ENCODE peak calls at places on chromosome X, in eight cellular contexts. D is tibial nerve; K is upper lobe of right lung; E is GM10248; I is transverse colon; U is fibroblast of villous mesenchyme; Z is GM23338; H is CD4-positive, alpha-beta T cell. X is an unnamed sample.

GRCh38 chrX:131424895-131425294 is 119.0 kb upstream of the OR13H1 start:
- DNase-seq in K (no peak), Z (no peak), E (no peak), I (no peak), H (no peak), U (no peak), D (no peak), X (no peak)

GRCh38 chrX:70066646-70067045 is 4.4 kb downstream of the OTUD6A start:
- DNase-seq in D (no peak), K (no peak), H (no peak), E (no peak), Z (no peak), U (no peak), I (no peak), X (no peak)

GRCh38 chrX:30627818-30628652 is 25.2 kb upstream of the GK start:
- DNase-seq in U (peak), K (no peak), I (no peak), H (no peak), E (no peak), Z (no peak), D (no peak), X (no peak)

GRCh38 chrX:132193872-132194574 is 25.2 kb downstream of the RAP2C start:
- DNase-seq in D (no peak), H (no peak), E (no peak), Z (no peak), I (no peak), K (no peak), U (no peak), X (no peak)

GRCh38 chrX:153598541-153599191 is at the start of gene CCNQ:
- DNase-seq in D (no peak), E (no peak), Z (peak), H (no peak), I (peak), K (peak), U (peak), X (peak)

GRCh38 chrX:27890611-27891010 is 82.8 kb downstream of the MAGEB10 start:
- DNase-seq in H (no peak), I (no peak), K (no peak), D (no peak), E (no peak), Z (no peak), U (peak), X (no peak)

GRCh38 chrX:119685225-119686066 is 7.5 kb downstream of the SEPTIN6 start:
- DNase-seq in H (no peak), K (peak), E (peak), D (peak), Z (no peak), U (peak), I (no peak), X (no peak)

GRCh38 chrX:70087857-70088256 is 25.6 kb downstream of the OTUD6A start:
- DNase-seq in E (no peak), H (no peak), K (no peak), D (peak), Z (no peak), U (peak), I (no peak), X (no peak)

GRCh38 chrX:108736509-108737479 is at the start of gene IRS4:
- DNase-seq in I (no peak), Z (peak), E (peak), D (no peak), K (no peak), H (no peak), U (no peak), X (no peak)
- TF ChIP-seq CTCF in I (no peak), Z (peak), E (no peak), D (no peak), K (no peak), H (no peak), U (no peak), X (no peak)

DNA sequence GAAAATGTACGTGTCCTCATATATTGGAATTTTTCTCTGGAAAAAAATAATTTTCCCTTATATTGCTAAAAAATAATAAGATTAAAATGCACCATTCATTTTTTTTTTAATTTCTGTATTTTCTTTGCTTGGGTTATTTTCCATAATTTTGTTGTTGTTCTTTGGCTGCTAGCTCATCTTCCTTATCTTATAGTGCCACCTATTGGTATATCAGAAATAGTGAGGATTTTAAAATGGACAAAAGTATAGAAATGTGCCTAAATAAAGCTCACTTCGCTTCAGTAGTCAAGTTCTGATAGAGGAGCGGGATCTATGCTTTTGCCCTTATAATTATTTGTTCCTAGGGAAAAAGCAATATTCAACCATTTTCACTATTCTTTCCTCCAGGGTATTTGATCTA is 134.8 kb downstream of the NAP1L3 start:
- DNase-seq in E (peak), D (no peak), I (no peak), Z (peak), H (no peak), U (no peak), K (no peak), X (no peak)
- TF ChIP-seq CTCF in E (no peak), D (no peak), I (no peak), Z (peak), H (no peak), U (peak), K (peak), X (peak)

GRCh38 chrX:65674351-65674893 is 7.0 kb downstream of the MSN start:
- DNase-seq in H (no peak), Z (no peak), D (no peak), I (no peak), K (no peak), U (no peak), E (no peak), X (no peak)
- TF ChIP-seq CTCF in H (no peak), Z (no peak), D (no peak), I (no peak), K (no peak), U (no peak), E (no peak), X (no peak)

GRCh38 chrX:125132274-125132673 is 187.4 kb upstream of the TEX13C start:
- DNase-seq in I (no peak), E (peak), Z (peak), D (no peak), H (no peak), K (no peak), U (no peak), X (no peak)

GRCh38 chrX:125131146-125131545 is 188.5 kb upstream of the TEX13C start:
- DNase-seq in U (no peak), K (no peak), Z (peak), E (no peak), D (no peak), H (no peak), I (no peak), X (no peak)
- TF ChIP-seq CTCF in U (no peak), K (peak), Z (peak), E (no peak), D (no peak), H (no peak), I (no peak), X (no peak)

DNA sequence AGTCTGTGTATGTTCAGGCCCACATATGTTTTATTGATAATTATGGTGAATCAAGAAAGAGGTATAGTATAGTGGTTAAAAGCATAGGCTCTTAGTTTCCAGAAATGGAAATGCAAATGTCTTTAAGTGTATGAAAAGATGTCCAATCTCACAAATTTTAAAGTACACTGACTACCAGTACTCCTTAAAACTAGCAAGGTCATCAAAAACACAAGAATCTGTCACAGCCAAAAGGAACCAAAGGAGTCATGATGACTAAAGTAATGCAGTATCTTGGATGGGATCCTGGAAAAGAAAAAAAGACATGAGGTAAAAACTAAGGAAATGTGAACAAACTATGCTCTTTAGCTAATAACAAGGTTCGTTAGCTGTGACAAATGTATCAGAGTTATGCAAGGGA is 659 bp upstream of the RBM41 start:
- DNase-seq in I (no peak), K (no peak), Z (no peak), U (no peak), D (no peak), H (no peak), E (no peak), X (no peak)
- TF ChIP-seq CTCF in I (no peak), K (no peak), Z (no peak), U (no peak), D (no peak), H (no peak), E (no peak), X (no peak)

DNA sequence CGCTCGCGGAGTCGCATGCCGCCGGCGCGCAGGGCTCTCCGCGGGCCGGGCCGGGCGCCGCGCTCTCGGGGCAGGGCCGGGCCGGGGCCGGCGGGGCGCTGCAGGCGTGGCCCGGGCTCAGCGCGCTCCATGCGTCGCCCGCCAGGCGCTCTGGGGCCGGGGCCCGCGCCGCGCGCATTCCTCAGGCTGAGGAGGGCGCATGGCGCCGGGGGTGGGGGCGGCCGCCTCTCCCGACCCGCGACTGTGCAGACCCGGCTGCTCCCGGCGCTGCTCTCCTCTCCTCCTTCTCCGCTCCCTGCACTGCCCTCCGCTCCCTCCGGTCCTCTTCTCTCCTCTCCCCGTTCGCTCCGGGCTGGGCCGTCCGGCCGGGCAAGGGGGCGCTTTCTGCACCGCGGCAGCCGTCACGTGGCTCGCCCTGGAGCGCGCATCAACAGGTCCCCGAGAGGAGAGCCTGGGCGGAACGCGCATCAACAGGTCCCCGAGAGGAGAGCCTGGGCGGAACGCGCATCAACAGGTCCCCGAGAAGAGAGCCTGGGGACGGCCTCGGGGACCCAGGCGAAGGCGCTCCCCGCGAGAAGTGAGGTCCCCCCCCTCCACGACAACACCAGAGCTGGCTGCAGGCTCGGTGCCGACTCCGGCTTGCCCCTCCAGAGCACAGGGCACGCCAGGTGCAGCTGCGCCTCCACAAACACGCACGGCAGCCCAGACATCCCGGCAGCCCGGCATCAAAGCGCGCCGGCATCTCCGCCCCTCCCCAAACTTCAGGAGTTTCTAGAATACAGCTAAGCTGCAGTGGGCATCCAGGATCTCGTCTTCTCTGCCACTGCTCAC is 12.9 kb downstream of the PPP2R3B start:
- DNase-seq in D (no peak), K (no peak), Z (peak), U (no peak), E (no peak), I (no peak), H (no peak), X (no peak)
- TF ChIP-seq CTCF in D (no peak), K (no peak), Z (no peak), U (no peak), E (no peak), I (no peak), H (no peak), X (no peak)

GRCh38 chrX:49268702-49269009 is 937 bp upstream of the PPP1R3F start:
- DNase-seq in I (no peak), K (no peak), H (no peak), D (no peak), Z (no peak), E (no peak), U (no peak), X (no peak)
- TF ChIP-seq CTCF in I (no peak), K (no peak), H (no peak), D (no peak), Z (no peak), E (no peak), U (no peak), X (no peak)

DNA sequence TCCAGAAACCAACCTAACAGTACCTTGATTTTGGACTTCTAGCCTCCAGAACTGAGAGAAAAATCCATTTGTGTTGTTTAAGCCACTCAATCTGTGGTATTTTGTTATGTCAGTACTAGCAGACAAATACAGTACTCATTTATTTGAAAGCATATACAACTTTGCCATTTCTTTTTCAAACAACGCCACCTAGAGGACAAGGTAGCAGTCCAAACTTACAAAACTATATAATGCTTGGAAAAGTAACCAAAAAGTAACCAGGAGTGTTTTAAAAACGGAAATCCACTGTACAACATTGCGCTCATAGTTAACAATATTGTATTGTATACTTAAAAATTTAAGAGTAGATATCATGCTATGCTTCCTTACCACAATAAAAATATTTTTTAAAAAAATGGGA is 37.0 kb upstream of the FGF13 start:
- DNase-seq in U (peak), E (no peak), K (no peak), I (no peak), H (no peak), D (no peak), Z (peak), X (no peak)
- TF ChIP-seq CTCF in U (peak), E (peak), K (peak), I (no peak), H (no peak), D (peak), Z (peak), X (peak)

GRCh38 chrX:1448793-1449580 is 3.7 kb downstream of the ASMTL start:
- DNase-seq in D (peak), U (no peak), E (no peak), Z (no peak), H (no peak), I (no peak), K (peak), X (peak)

GRCh38 chrX:1449581-1450149 is 3.0 kb downstream of the ASMTL start:
- DNase-seq in Z (no peak), E (no peak), D (no peak), I (no peak), U (no peak), K (no peak), H (no peak), X (no peak)

GRCh38 chrX:1451676-1452496 is 823 bp downstream of the ASMTL start:
- DNase-seq in H (no peak), D (no peak), E (no peak), Z (no peak), I (peak), U (no peak), K (peak), X (peak)

GRCh38 chrX:1451251-1451675 is 1.4 kb downstream of the ASMTL start:
- DNase-seq in I (no peak), E (no peak), Z (no peak), D (no peak), K (peak), H (no peak), U (no peak), X (no peak)

DNA sequence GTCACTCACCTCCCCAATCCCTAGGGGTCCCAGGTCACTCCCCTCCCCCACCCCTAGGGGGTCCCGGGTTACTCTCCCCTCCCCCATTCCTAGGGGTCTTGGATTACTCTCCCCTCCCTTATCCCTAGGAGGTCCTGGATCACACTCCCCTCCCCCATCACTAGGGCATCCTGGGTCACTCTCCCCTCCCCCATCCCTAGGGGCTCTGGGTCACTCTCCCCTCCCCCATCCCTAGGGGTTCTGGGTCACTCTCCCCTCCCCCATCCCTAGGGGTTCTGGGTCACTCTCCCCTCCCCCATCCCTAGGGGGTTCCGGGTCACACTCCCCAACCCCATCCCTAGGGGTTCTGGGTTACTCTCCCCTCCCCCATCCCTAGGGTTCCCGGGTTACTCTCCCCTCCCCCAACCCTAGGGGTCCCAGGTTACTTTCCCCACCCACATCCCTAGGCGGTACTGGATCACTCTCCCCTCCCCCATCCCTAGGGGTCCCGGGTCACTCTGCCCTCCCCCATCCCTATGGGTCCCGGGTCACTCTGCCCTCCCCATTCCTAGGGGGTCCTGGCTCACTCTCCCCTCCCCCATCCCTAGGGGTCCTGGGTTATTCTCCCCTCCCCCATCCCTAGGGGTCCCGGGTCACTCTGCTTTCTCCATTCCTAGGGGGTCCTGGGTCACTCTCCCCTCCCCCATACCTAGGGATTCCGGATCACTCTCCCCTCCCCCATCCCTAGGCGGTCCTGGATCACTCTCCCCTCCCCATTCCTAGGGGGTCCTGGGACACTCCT is 2.1 kb downstream of the ASMTL start:
- DNase-seq in H (no peak), Z (no peak), K (peak), D (no peak), E (no peak), I (no peak), U (no peak), X (peak)
- TF ChIP-seq CTCF in H (no peak), Z (no peak), K (no peak), D (no peak), E (no peak), I (no peak), U (no peak), X (no peak)